ENCODE peak calls at places on chromosomes 2 and 18, in eight cellular contexts. V is uterus; Y is Calu3; G is CD8-positive, alpha-beta T cell; P is glutamatergic neuron; B is heart right ventricle; O is OCI-LY7; C is HFFc6. D is an unnamed sample.

GRCh38 chr2:233436691-233437438 is 82.6 kb downstream of the DGKD start:
- DNase-seq in V (no peak), Y (no peak), G (no peak), P (no peak), B (peak), O (no peak), C (no peak), D (no peak)

GRCh38 chr2:175805442-175806114 is 196.5 kb downstream of the LNPK start:
- DNase-seq in V (no peak), Y (peak), G (no peak), P (no peak), B (no peak), O (no peak), C (no peak), D (no peak)

GRCh38 chr2:8023241-8023640 is 658.6 kb upstream of the ID2 start:
- DNase-seq in V (no peak), Y (no peak), G (no peak), P (no peak), B (no peak), O (peak), C (no peak), D (no peak)

GRCh38 chr2:20576598-20577115 is 74.2 kb downstream of the HS1BP3 start:
- DNase-seq in V (no peak), Y (no peak), G (no peak), P (no peak), B (no peak), O (peak), C (no peak), D (no peak)

GRCh38 chr2:120780402-120780801 is 44.7 kb downstream of the GLI2 start:
- DNase-seq in V (no peak), Y (no peak), G (no peak), P (no peak), B (no peak), O (no peak), C (no peak), D (no peak)

GRCh38 chr18:69951182-69951581 is 3.5 kb upstream of the CD226 start:
- DNase-seq in V (no peak), Y (no peak), G (no peak), P (no peak), B (no peak), O (no peak), C (peak), D (no peak)

GRCh38 chr2:135709992-135710391 is 31.7 kb upstream of the UBXN4 start:
- DNase-seq in V (peak), Y (peak), G (peak), P (peak), B (peak), O (peak), C (peak), D (peak)

GRCh38 chr2:107111623-107112022 is 225.7 kb upstream of the ST6GAL2 start:
- DNase-seq in V (no peak), Y (no peak), G (no peak), P (no peak), B (no peak), O (no peak), C (no peak), D (no peak)

GRCh38 chr2:109542384-109542783 is 71.4 kb downstream of the SEPTIN10 start:
- DNase-seq in V (no peak), Y (no peak), G (no peak), P (no peak), B (no peak), O (no peak), C (no peak), D (no peak)

GRCh38 chr2:104240984-104241383 is 612.9 kb upstream of the POU3F3 start:
- DNase-seq in V (no peak), Y (no peak), G (no peak), P (no peak), B (no peak), O (no peak), C (no peak), D (no peak)

GRCh38 chr2:10399358-10399757 is 48.8 kb downstream of the ODC1 start:
- DNase-seq in V (no peak), Y (no peak), G (no peak), P (no peak), B (no peak), O (no peak), C (no peak), D (no peak)

GRCh38 chr2:128396946-128397345 is 78.3 kb upstream of the HS6ST1 start:
- DNase-seq in V (no peak), Y (no peak), G (no peak), P (no peak), B (no peak), O (no peak), C (no peak), D (no peak)

GRCh38 chr2:67341012-67341318 is 56.2 kb upstream of the ETAA1 start:
- DNase-seq in V (no peak), Y (no peak), G (no peak), P (no peak), B (no peak), O (no peak), C (no peak), D (no peak)

GRCh38 chr18:40935423-40935822 is 1019.6 kb upstream of the PIK3C3 start:
- DNase-seq in V (no peak), Y (no peak), G (no peak), P (no peak), B (no peak), O (peak), C (peak), D (peak)
- TF ChIP-seq CTCF in V (no peak), Y (peak), G (no peak), P (peak), B (peak), O (peak), C (peak), D (peak)

GRCh38 chr18:39732918-39733317 is 2167.3 kb upstream of the CELF4 start:
- DNase-seq in V (no peak), Y (no peak), G (no peak), P (no peak), B (no peak), O (no peak), C (no peak), D (peak)
- TF ChIP-seq CTCF in V (no peak), Y (no peak), G (no peak), P (no peak), B (no peak), O (no peak), C (peak), D (peak)

DNA sequence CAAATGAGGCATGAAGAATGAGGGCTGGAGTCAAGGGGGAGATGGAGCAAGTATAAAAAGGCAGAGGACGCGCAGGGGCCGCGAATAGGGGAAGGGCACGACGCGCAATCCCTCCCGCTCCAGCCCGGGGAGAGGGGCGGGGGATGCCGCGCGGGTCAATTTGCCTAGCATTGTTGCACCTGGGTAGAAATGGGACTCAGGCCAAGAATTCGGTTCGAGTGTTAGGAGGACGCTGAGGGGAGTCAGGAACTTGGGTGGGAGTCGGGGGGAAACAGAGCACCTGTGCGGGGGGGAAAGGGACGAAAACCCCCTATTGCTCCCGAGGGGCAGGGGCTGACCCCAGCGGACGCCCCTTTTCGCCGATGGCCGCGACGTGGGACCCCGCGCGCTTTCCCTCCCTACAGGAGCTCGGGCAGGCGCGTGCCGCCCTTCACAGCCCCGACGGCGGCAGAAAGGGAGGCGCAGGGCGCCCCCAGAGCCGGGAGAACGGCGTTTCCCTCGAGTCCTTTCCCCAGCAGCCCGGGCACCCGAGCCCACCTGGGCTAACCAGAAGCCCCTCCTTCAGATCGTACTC is 425 bp downstream of the PAIP2B start:
- DNase-seq in V (no peak), Y (peak), G (peak), P (peak), B (peak), O (peak), C (no peak), D (no peak)
- TF ChIP-seq CTCF in V (no peak), Y (peak), G (no peak), P (no peak), B (no peak), O (peak), C (no peak), D (no peak)

DNA sequence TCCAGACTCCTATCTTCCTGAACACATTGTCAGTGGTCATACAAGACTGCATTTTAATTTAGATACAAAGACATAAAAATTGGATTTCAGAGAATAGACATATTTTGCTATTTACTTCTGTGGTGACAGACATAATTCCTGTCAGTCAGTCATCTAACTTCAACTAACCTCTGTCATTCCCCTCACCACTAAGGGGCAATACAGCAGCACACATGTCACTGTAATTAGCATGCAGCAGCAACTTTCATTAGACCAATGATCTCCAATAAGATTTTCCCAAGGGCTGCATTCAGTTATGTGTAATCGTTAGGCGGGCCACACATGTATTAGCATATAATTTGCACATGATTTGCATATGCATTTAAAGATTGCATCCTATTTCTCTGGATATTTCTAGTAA is 624.5 kb downstream of the NR4A2 start:
- DNase-seq in V (no peak), Y (peak), G (no peak), P (no peak), B (no peak), O (no peak), C (no peak), D (peak)
- TF ChIP-seq CTCF in V (no peak), Y (no peak), G (no peak), P (no peak), B (no peak), O (no peak), C (no peak), D (peak)